ENCODE peak calls at places on chromosomes 13 and 19, in four cellular contexts. Q is stimulated activated CD8-positive, alpha-beta memory T cell treated with anti-CD3 and anti-CD28 coated beads, Interleukin-4, amount 100 ng/mL, for 1 hour; A is iris pigment epithelial cell; W is omental fat pad. L is an unnamed sample.
A peak's percentile ranks its signal among the peaks of the same experiment; 100 is the strongest.

GRCh38 chr19:16461630-16462051 is 10.1 kb downstream of the EPS15L1 start:
- DNase-seq in Q (no peak), A (no peak), W (no peak), L (no peak)

GRCh38 chr19:45886427-45887310 is 728 bp upstream of the IRF2BP1 start:
- DNase-seq in Q (peak; percentile 76), A (peak; percentile 96), W (peak; percentile 85), L (peak; percentile 94)

GRCh38 chr19:2636897-2637683 is 65.4 kb downstream of the GNG7 start:
- DNase-seq in Q (peak; percentile 39), A (peak; percentile 38), W (no peak), L (no peak)

GRCh38 chr13:90826688-90827087 is 520.8 kb upstream of the MIR17HG start:
- DNase-seq in Q (no peak), A (no peak), W (no peak), L (no peak)

GRCh38 chr13:49933511-49933910 is 2.6 kb downstream of the SPRYD7 start:
- DNase-seq in Q (no peak), A (peak; percentile 37), W (no peak), L (no peak)

GRCh38 chr13:28568286-28568685 is 73.4 kb upstream of the FLT1 start:
- DNase-seq in Q (no peak), A (peak; percentile 26), W (no peak), L (no peak)

GRCh38 chr13:99067160-99067985 is 89.5 kb upstream of the DOCK9 start:
- DNase-seq in Q (no peak), A (peak; percentile 89), W (no peak), L (no peak)

GRCh38 chr19:12656899-12657571 is 9.5 kb downstream of the MAN2B1 start:
- DNase-seq in Q (no peak), A (no peak), W (no peak), L (no peak)

GRCh38 chr19:44607049-44607448 is 6.3 kb upstream of the IGSF23 start:
- DNase-seq in Q (no peak), A (peak; percentile 50), W (no peak), L (no peak)

GRCh38 chr13:44231786-44232516 is 141.7 kb upstream of the SERP2 start:
- DNase-seq in Q (no peak), A (peak; percentile 98), W (peak; percentile 48), L (peak; percentile 95)

GRCh38 chr13:114100446-114101320 is 31.7 kb downstream of the RASA3 start:
- DNase-seq in Q (no peak), A (no peak), W (peak; percentile 23), L (peak; percentile 38)

GRCh38 chr19:32234663-32235217 is 110.7 kb upstream of the ZNF507 start:
- DNase-seq in Q (no peak), A (no peak), W (no peak), L (no peak)

GRCh38 chr19:35693422-35693821 is 10.9 kb upstream of the ZBTB32 start:
- DNase-seq in Q (no peak), A (no peak), W (no peak), L (no peak)

GRCh38 chr19:29873024-29873800 is 61.4 kb downstream of the CCNE1 start:
- DNase-seq in Q (peak; percentile 42), A (no peak), W (peak; percentile 43), L (no peak)

GRCh38 chr13:63567031-63567430 is 2151.4 kb upstream of the PCDH20 start:
- DNase-seq in Q (no peak), A (no peak), W (no peak), L (no peak)

GRCh38 chr19:3990815-3991117 is 5.5 kb upstream of the EEF2 start:
- DNase-seq in Q (no peak), A (no peak), W (no peak), L (no peak)

GRCh38 chr13:29901714-29902631 is 51.6 kb upstream of the UBL3 start:
- DNase-seq in Q (no peak), A (peak; percentile 98), W (no peak), L (peak; percentile 82)

GRCh38 chr19:611506-611869 is 21.8 kb downstream of the HCN2 start:
- DNase-seq in Q (no peak), A (peak; percentile 98), W (no peak), L (no peak)